ENCODE peak calls at places on chromosomes 6 and 20, in four cellular contexts. One of them, this sample, is unnamed. For H3K36me3, the result is how much of the 10 kb centered on the place peaks cover.

GRCh38 chr6:32176476-32177181 is 745 bp upstream of the AGPAT1 start:
- DNase-seq in brain microvascular endothelial cell: no peak
- DNase-seq in upper lobe of right lung: no peak
- DNase-seq in heart left ventricle: no peak
- DNase-seq in this sample: peak

GRCh38 chr20:47042464-47042863 is 147.8 kb downstream of the EYA2 start:
- DNase-seq in brain microvascular endothelial cell: no peak
- DNase-seq in upper lobe of right lung: no peak
- DNase-seq in heart left ventricle: no peak
- DNase-seq in this sample: no peak

GRCh38 chr6:152086223-152086873 is 278.9 kb downstream of the ESR1 start:
- DNase-seq in brain microvascular endothelial cell: no peak
- DNase-seq in upper lobe of right lung: no peak
- DNase-seq in heart left ventricle: no peak
- DNase-seq in this sample: no peak

GRCh38 chr6:37696841-37697735 is 595 bp downstream of the MDGA1 start:
- DNase-seq in brain microvascular endothelial cell: no peak
- DNase-seq in upper lobe of right lung: peak
- DNase-seq in heart left ventricle: peak
- DNase-seq in this sample: no peak

GRCh38 chr6:33714385-33715040 is 3.0 kb upstream of the UQCC2 start:
- DNase-seq in brain microvascular endothelial cell: no peak
- DNase-seq in upper lobe of right lung: peak
- DNase-seq in heart left ventricle: peak
- DNase-seq in this sample: no peak

GRCh38 chr20:35042268-35042667 is 50.3 kb downstream of the TRPC4AP start:
- DNase-seq in brain microvascular endothelial cell: no peak
- DNase-seq in upper lobe of right lung: no peak
- DNase-seq in heart left ventricle: no peak
- DNase-seq in this sample: no peak

GRCh38 chr20:35555951-35556645 is 14.2 kb downstream of the ERGIC3 start:
- DNase-seq in brain microvascular endothelial cell: no peak
- DNase-seq in upper lobe of right lung: peak
- DNase-seq in heart left ventricle: no peak
- DNase-seq in this sample: no peak

GRCh38 chr6:111260570-111261298 is 173.4 kb downstream of the SLC16A10 start:
- DNase-seq in brain microvascular endothelial cell: no peak
- DNase-seq in upper lobe of right lung: no peak
- DNase-seq in heart left ventricle: no peak
- DNase-seq in this sample: peak

GRCh38 chr6:27237089-27237723 is 10.3 kb upstream of the PRSS16 start:
- DNase-seq in brain microvascular endothelial cell: peak
- DNase-seq in upper lobe of right lung: no peak
- DNase-seq in heart left ventricle: no peak
- DNase-seq in this sample: peak

GRCh38 chr6:16730720-16731502 is 30.3 kb downstream of the ATXN1 start:
- DNase-seq in brain microvascular endothelial cell: no peak
- DNase-seq in upper lobe of right lung: no peak
- DNase-seq in heart left ventricle: no peak
- DNase-seq in this sample: no peak

GRCh38 chr6:7243188-7243942 is 69.6 kb downstream of the SSR1 start:
- DNase-seq in brain microvascular endothelial cell: peak
- DNase-seq in upper lobe of right lung: no peak
- DNase-seq in heart left ventricle: no peak
- DNase-seq in this sample: peak

GRCh38 chr6:157075549-157076426 is 247.5 kb downstream of the TMEM242 start:
- DNase-seq in brain microvascular endothelial cell: peak
- DNase-seq in upper lobe of right lung: no peak
- DNase-seq in heart left ventricle: no peak
- DNase-seq in this sample: peak

GRCh38 chr20:38722708-38723068 is 1.6 kb upstream of the SLC32A1 start:
- DNase-seq in brain microvascular endothelial cell: no peak
- DNase-seq in upper lobe of right lung: no peak
- DNase-seq in heart left ventricle: no peak
- DNase-seq in this sample: no peak

GRCh38 chr20:63698739-63699465 is 2.5 kb downstream of the TNFRSF6B start:
- DNase-seq in brain microvascular endothelial cell: peak
- DNase-seq in upper lobe of right lung: peak
- DNase-seq in heart left ventricle: peak
- DNase-seq in this sample: peak

GRCh38 chr6:5728726-5729434 is 277.8 kb downstream of the NRN1 start:
- DNase-seq in brain microvascular endothelial cell: no peak
- DNase-seq in upper lobe of right lung: peak
- DNase-seq in heart left ventricle: no peak
- DNase-seq in this sample: peak

GRCh38 chr6:3849681-3850450 is 693 bp downstream of the FAM50B start:
- DNase-seq in brain microvascular endothelial cell: no peak
- DNase-seq in upper lobe of right lung: peak
- DNase-seq in heart left ventricle: no peak
- DNase-seq in this sample: no peak

GRCh38 chr6:170110201-170111140 is 180.4 kb downstream of the DLL1 start:
- DNase-seq in brain microvascular endothelial cell: no peak
- DNase-seq in upper lobe of right lung: no peak
- DNase-seq in heart left ventricle: no peak
- DNase-seq in this sample: no peak

GRCh38 chr6:84816196-84816745 is 51.9 kb upstream of the TBX18 start:
- DNase-seq in brain microvascular endothelial cell: no peak
- DNase-seq in upper lobe of right lung: no peak
- DNase-seq in heart left ventricle: no peak
- DNase-seq in this sample: no peak

GRCh38 chr6:43907312-43907711 is 137.3 kb downstream of the VEGFA start:
- DNase-seq in brain microvascular endothelial cell: no peak
- DNase-seq in upper lobe of right lung: no peak
- DNase-seq in heart left ventricle: no peak
- DNase-seq in this sample: no peak

GRCh38 chr6:90458353-90459224 is 128.3 kb downstream of the MAP3K7 start:
- DNase-seq in brain microvascular endothelial cell: no peak
- DNase-seq in upper lobe of right lung: no peak
- DNase-seq in heart left ventricle: peak
- DNase-seq in this sample: peak

GRCh38 chr20:47102629-47103028 is 208.0 kb downstream of the EYA2 start:
- DNase-seq in brain microvascular endothelial cell: no peak
- DNase-seq in upper lobe of right lung: no peak
- DNase-seq in heart left ventricle: peak
- DNase-seq in this sample: no peak

GRCh38 chr6:15948930-15949900 is 179.7 kb upstream of the MYLIP start:
- DNase-seq in brain microvascular endothelial cell: peak
- DNase-seq in upper lobe of right lung: peak
- DNase-seq in heart left ventricle: no peak
- DNase-seq in this sample: peak

GRCh38 chr6:15299430-15300131 is 53.7 kb downstream of the JARID2 start:
- DNase-seq in brain microvascular endothelial cell: no peak
- DNase-seq in upper lobe of right lung: no peak
- DNase-seq in heart left ventricle: peak
- DNase-seq in this sample: no peak

GRCh38 chr20:9590189-9590588 is 75.8 kb downstream of the LAMP5 start:
- DNase-seq in brain microvascular endothelial cell: peak
- DNase-seq in upper lobe of right lung: no peak
- DNase-seq in heart left ventricle: no peak
- DNase-seq in this sample: peak

GRCh38 chr6:132084811-132085509 is 133.8 kb upstream of the CCN2 start:
- DNase-seq in brain microvascular endothelial cell: peak
- DNase-seq in upper lobe of right lung: no peak
- DNase-seq in heart left ventricle: no peak
- DNase-seq in this sample: peak

GRCh38 chr6:11200356-11200755 is 32.1 kb downstream of the NEDD9 start:
- DNase-seq in brain microvascular endothelial cell: no peak
- DNase-seq in upper lobe of right lung: no peak
- DNase-seq in heart left ventricle: no peak
- DNase-seq in this sample: no peak

GRCh38 chr20:41050361-41051019 is 21.9 kb downstream of the TOP1 start:
- DNase-seq in brain microvascular endothelial cell: no peak
- DNase-seq in upper lobe of right lung: no peak
- DNase-seq in heart left ventricle: no peak
- DNase-seq in this sample: no peak

GRCh38 chr20:40506567-40506966 is 182.5 kb downstream of the MAFB start:
- DNase-seq in brain microvascular endothelial cell: peak
- DNase-seq in upper lobe of right lung: peak
- DNase-seq in heart left ventricle: peak
- DNase-seq in this sample: peak

DNA sequence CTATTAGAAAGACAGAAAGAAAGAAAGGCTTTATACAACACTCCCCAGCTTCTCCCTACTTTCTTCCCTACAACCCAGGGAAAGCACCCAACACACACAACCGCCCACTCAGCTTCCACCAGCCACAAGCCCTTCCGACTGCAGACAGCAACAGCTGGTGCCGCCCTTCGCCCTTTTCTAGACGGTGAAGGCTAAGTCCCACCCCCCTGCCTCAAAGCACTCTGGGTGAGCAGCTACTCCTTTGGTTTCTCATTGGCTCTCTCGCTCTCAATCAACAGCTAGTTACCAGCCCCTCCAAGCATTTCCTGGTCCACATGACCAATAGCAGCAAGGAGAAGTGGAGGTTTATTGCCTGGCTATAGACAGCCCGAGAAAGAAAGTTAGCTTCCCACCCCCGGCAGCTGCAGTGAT is 230.1 kb upstream of the MOCS1 start:
- DNase-seq in brain microvascular endothelial cell: no peak
- DNase-seq in upper lobe of right lung: no peak
- DNase-seq in heart left ventricle: no peak
- DNase-seq in this sample: no peak
- H3K4me3 ChIP-seq in brain microvascular endothelial cell: no peak
- H3K4me3 ChIP-seq in upper lobe of right lung: no peak
- H3K4me3 ChIP-seq in heart left ventricle: no peak
- H3K4me3 ChIP-seq in this sample: no peak

DNA sequence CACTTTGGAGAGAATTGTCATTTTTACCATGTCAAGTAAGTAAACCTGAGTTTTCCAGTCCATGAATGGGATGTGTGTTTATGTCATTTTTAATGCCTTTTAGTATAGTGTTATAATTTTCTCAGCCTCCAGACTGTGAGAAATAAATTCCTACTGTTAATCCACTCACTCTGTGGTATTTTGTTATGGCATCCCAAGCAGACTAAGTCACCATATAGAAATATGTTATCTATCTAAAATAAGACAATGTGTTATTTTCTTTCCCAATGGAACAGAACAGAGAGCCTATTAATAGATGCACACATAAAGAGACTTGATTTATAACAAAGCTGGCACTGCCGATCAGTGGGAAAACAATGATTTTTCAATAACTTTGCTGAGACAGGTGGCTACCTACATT is 70.2 kb upstream of the SLC4A11 start:
- DNase-seq in brain microvascular endothelial cell: no peak
- DNase-seq in upper lobe of right lung: no peak
- DNase-seq in heart left ventricle: no peak
- DNase-seq in this sample: no peak
- H3K36me3 ChIP-seq in brain microvascular endothelial cell: under half
- H3K36me3 ChIP-seq in upper lobe of right lung: half or more
- H3K36me3 ChIP-seq in heart left ventricle: half or more
- H3K36me3 ChIP-seq in this sample: under half

DNA sequence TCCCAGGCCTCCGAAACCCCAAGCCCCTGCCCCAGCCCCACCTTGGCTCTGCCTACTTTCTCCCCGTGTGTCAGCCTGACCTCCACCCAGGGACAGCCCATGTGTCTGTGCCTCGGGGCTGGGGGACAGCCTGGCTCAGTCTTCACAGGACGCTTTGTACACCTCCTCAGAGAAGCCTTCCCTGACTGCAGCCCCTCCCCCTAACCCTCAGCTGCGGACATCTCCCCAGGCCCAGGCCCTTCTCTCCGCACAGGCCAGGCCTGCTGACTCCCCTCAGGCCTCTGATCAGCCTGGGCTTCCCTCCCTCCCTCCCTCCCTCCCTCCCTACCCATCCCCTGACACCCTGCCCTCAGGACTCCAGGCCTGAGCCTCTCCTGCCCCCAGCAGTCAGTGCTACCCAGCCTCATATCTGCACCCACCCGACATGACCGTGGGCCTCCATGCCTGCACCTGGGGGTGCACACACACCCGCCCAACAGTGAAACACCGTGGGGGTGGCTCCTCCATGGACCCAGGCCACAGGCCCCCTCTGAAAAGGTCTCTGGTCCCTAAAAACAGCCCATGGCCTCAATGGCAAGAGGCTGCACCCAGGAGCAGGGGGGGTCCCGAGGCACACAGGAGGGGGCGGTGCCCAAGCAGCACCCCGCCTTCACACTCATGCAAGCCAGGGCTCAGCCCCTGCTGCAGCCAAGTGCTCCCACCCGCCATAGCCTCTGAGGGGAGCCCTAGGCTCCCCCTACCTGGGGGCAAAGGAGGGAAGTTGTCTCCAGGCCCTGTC is 12.9 kb downstream of the LAMA5 start:
- DNase-seq in brain microvascular endothelial cell: no peak
- DNase-seq in upper lobe of right lung: no peak
- DNase-seq in heart left ventricle: peak
- DNase-seq in this sample: no peak
- H3K4me3 ChIP-seq in brain microvascular endothelial cell: no peak
- H3K4me3 ChIP-seq in upper lobe of right lung: no peak
- H3K4me3 ChIP-seq in heart left ventricle: no peak
- H3K4me3 ChIP-seq in this sample: no peak

GRCh38 chr6:30600576-30600975 is 16.5 kb downstream of the PPP1R10 start:
- DNase-seq in brain microvascular endothelial cell: no peak
- DNase-seq in upper lobe of right lung: peak
- DNase-seq in heart left ventricle: no peak
- DNase-seq in this sample: no peak
- H3K36me3 ChIP-seq in brain microvascular endothelial cell: half or more
- H3K36me3 ChIP-seq in upper lobe of right lung: half or more
- H3K36me3 ChIP-seq in heart left ventricle: under half
- H3K36me3 ChIP-seq in this sample: under half

This sample was measured in bronchial epithelial cell.